ENCODE peak calls at places on chromosomes 4 and X, in seven cellular contexts. D is stimulated activated CD4-positive, alpha-beta T cell treated with anti-CD3 and anti-CD28 coated beads, Interleukin-12 subunit alpha, Interleukin-12 subunit beta, amount 100 ng/mL, for 48 hours; S is amygdala; H is CD8-positive, alpha-beta T cell; E is ELF-1; U is NCI-H82; B is HFFc6. Z is an unnamed sample.

GRCh38 chr4:8694651-8695151 is 102.1 kb downstream of the CPZ start:
- DNase-seq in D (no peak), S (no peak), H (no peak), E (no peak), U (no peak), B (no peak), Z (no peak)

GRCh38 chr4:6362896-6363295 is 93.2 kb downstream of the WFS1 start:
- DNase-seq in D (peak), S (no peak), H (no peak), E (peak), U (no peak), B (no peak), Z (no peak)

GRCh38 chr4:106454581-106454980 is 86.0 kb upstream of the GIMD1 start:
- DNase-seq in D (no peak), S (no peak), H (no peak), E (no peak), U (peak), B (no peak), Z (no peak)

GRCh38 chr4:127210877-127211276 is 421.9 kb upstream of the INTU start:
- DNase-seq in D (no peak), S (no peak), H (no peak), E (no peak), U (no peak), B (no peak), Z (no peak)

GRCh38 chrX:9324676-9325075 is 140.2 kb upstream of the TBL1X start:
- DNase-seq in D (no peak), S (no peak), H (no peak), E (no peak), U (no peak), B (no peak), Z (no peak)

GRCh38 chr4:159224412-159224811 is 121.5 kb downstream of the RAPGEF2 start:
- DNase-seq in D (no peak), S (no peak), H (no peak), E (no peak), U (no peak), B (no peak), Z (no peak)

GRCh38 chr4:182155806-182156205 is 87.4 kb upstream of the TENM3 start:
- DNase-seq in D (no peak), S (no peak), H (no peak), E (no peak), U (no peak), B (no peak), Z (no peak)

GRCh38 chr4:105944535-105944934 is 49.3 kb downstream of the NPNT start:
- DNase-seq in D (no peak), S (no peak), H (no peak), E (no peak), U (no peak), B (peak), Z (no peak)

GRCh38 chrX:16466640-16467432 is 183.1 kb upstream of the S100G start:
- DNase-seq in D (no peak), S (no peak), H (no peak), E (peak), U (no peak), B (peak), Z (no peak)

GRCh38 chr4:60726779-60727178 is 473.3 kb upstream of the ADGRL3 start:
- DNase-seq in D (no peak), S (no peak), H (no peak), E (no peak), U (no peak), B (no peak), Z (no peak)

GRCh38 chr4:8534129-8534528 is 46.1 kb upstream of the GPR78 start:
- DNase-seq in D (no peak), S (no peak), H (no peak), E (peak), U (no peak), B (no peak), Z (no peak)

GRCh38 chrX:127389900-127390299 is 570.4 kb downstream of the PRR32 start:
- DNase-seq in D (no peak), S (no peak), H (no peak), E (no peak), U (no peak), B (no peak), Z (no peak)

GRCh38 chr4:146340798-146341197 is 126.5 kb downstream of the REELD1 start:
- DNase-seq in D (no peak), S (no peak), H (no peak), E (no peak), U (peak), B (peak), Z (no peak)